ENCODE peak calls at places on chromosomes 2 and 18, in six cellular contexts. C is PC-9, M is GM23248, Y is neural progenitor cell, U is GM23338, D is PC-3. L is an unnamed sample. For H3F3A, the result is how much of the 10 kb centered on the place peaks cover.

GRCh38 chr2:27809761-27810241 is 38.3 kb downstream of the MRPL33 start:
- DNase-seq in C (peak), U (no peak), M (peak), Y (no peak), D (peak), L (no peak)

GRCh38 chr18:53153281-53153680 is 813.3 kb downstream of the DCC start:
- DNase-seq in C (no peak), D (peak), M (no peak), U (peak), Y (peak), L (no peak)

GRCh38 chr2:15594291-15595256 is 2.9 kb downstream of the DDX1 start:
- DNase-seq in U (no peak), M (peak), C (no peak), D (peak), Y (no peak), L (no peak)

GRCh38 chr2:222572761-222573174 is 83.1 kb downstream of the FARSB start:
- DNase-seq in M (peak), D (peak), U (no peak), Y (no peak), C (no peak), L (no peak)

GRCh38 chr18:57084331-57085298 is 62.3 kb upstream of the BOD1L2 start:
- DNase-seq in Y (peak), M (no peak), D (peak), C (no peak), U (no peak), L (peak)

GRCh38 chr2:191178066-191178701 is 27.4 kb upstream of the STAT4 start:
- DNase-seq in U (no peak), M (no peak), Y (no peak), C (no peak), D (no peak), L (no peak)

GRCh38 chr2:238459081-238459629 is 32.4 kb downstream of the ASB1 start:
- DNase-seq in Y (no peak), U (no peak), C (no peak), M (peak), D (no peak), L (no peak)

GRCh38 chr2:232438951-232439757 is 16.8 kb upstream of the ALPI start:
- DNase-seq in U (no peak), D (peak), M (no peak), C (no peak), Y (no peak), L (no peak)

GRCh38 chr2:152062130-152063091 is 36.4 kb downstream of the CACNB4 start:
- DNase-seq in U (no peak), C (no peak), D (no peak), M (peak), Y (no peak), L (no peak)

GRCh38 chr2:175400975-175401374 is 219.5 kb upstream of the ATP5MC3 start:
- DNase-seq in Y (no peak), C (no peak), U (no peak), M (no peak), D (no peak), L (no peak)

GRCh38 chr2:46983065-46983801 is 67.6 kb upstream of the MCFD2 start:
- DNase-seq in Y (no peak), U (no peak), C (peak), D (peak), M (peak), L (peak)

GRCh38 chr2:26298286-26298637 is 47.7 kb upstream of the SELENOI start:
- DNase-seq in U (peak), Y (peak), M (no peak), D (no peak), C (no peak), L (no peak)

GRCh38 chr2:47312504-47312875 is 90.5 kb upstream of the MSH2 start:
- DNase-seq in M (no peak), U (no peak), C (peak), Y (no peak), D (no peak), L (no peak)

GRCh38 chr2:84495539-84496146 is 20.7 kb upstream of the DNAH6 start:
- DNase-seq in M (peak), D (peak), U (peak), Y (peak), C (no peak), L (peak)

GRCh38 chr18:47263828-47264314 is 12.4 kb upstream of the SKOR2 start:
- DNase-seq in Y (peak), M (no peak), D (no peak), U (peak), C (no peak), L (no peak)

GRCh38 chr2:59734743-59735142 is 818.7 kb downstream of the BCL11A start:
- DNase-seq in Y (no peak), D (no peak), M (no peak), U (no peak), C (no peak), L (no peak)

GRCh38 chr2:84888401-84889276 is 7.8 kb upstream of the TRABD2A start:
- DNase-seq in Y (no peak), M (peak), U (no peak), C (no peak), D (no peak), L (peak)

GRCh38 chr2:229660951-229661350 is 53.4 kb downstream of the DNER start:
- DNase-seq in D (peak), Y (no peak), U (no peak), M (peak), C (no peak), L (no peak)

GRCh38 chr2:217604527-217605279 is 398.1 kb downstream of the TNS1 start:
- DNase-seq in M (no peak), Y (no peak), D (no peak), C (no peak), U (no peak), L (no peak)

GRCh38 chr2:56053679-56054078 is 130.1 kb upstream of the EFEMP1 start:
- DNase-seq in C (no peak), M (no peak), Y (peak), U (no peak), D (no peak), L (no peak)

GRCh38 chr2:71347517-71347916 is 15.9 kb downstream of the ZNF638 start:
- DNase-seq in M (peak), U (peak), D (peak), C (no peak), Y (peak), L (peak)

GRCh38 chr2:177265834-177266817 is 1.6 kb upstream of the NFE2L2 start:
- DNase-seq in D (no peak), M (peak), U (no peak), Y (no peak), C (peak), L (peak)

GRCh38 chr2:46232860-46233259 is 64.3 kb upstream of the EPAS1 start:
- DNase-seq in Y (no peak), M (peak), D (no peak), U (no peak), C (no peak), L (no peak)

GRCh38 chr18:1585881-1586488 is 681.3 kb downstream of the ADCYAP1 start:
- DNase-seq in D (peak), Y (peak), C (peak), M (peak), U (peak), L (peak)

GRCh38 chr2:69076601-69077000 is 63.6 kb downstream of the ANTXR1 start:
- DNase-seq in C (no peak), U (no peak), D (no peak), Y (no peak), M (no peak), L (no peak)

GRCh38 chr2:190328748-190329147 is 9.1 kb upstream of the HIBCH start:
- DNase-seq in C (no peak), D (peak), Y (no peak), M (peak), U (peak), L (no peak)

GRCh38 chr2:56542213-56542612 is 358.4 kb downstream of the CCDC85A start:
- DNase-seq in Y (no peak), C (no peak), M (no peak), D (no peak), U (no peak), L (no peak)

GRCh38 chr2:171334946-171335345 is 98.8 kb downstream of the METTL8 start:
- DNase-seq in Y (no peak), D (no peak), C (no peak), M (no peak), U (no peak), L (no peak)

GRCh38 chr18:7808992-7809391 is 241.9 kb downstream of the PTPRM start:
- DNase-seq in Y (no peak), C (no peak), D (no peak), U (peak), M (no peak), L (no peak)

GRCh38 chr2:11406492-11407381 is 59.2 kb downstream of the E2F6 start:
- DNase-seq in U (peak), M (peak), Y (no peak), C (no peak), D (peak), L (no peak)

GRCh38 chr2:136219341-136219740 is 101.4 kb upstream of the CXCR4 start:
- DNase-seq in C (no peak), M (no peak), D (no peak), Y (no peak), U (no peak), L (no peak)

GRCh38 chr2:28232267-28232666 is 160.4 kb upstream of the FOSL2 start:
- DNase-seq in U (no peak), C (no peak), M (peak), Y (no peak), D (peak), L (no peak)

GRCh38 chr2:21280793-21281192 is 157.0 kb downstream of the TDRD15 start:
- DNase-seq in C (no peak), M (no peak), U (no peak), D (no peak), Y (no peak), L (no peak)

GRCh38 chr2:62305421-62306176 is 109.7 kb downstream of the B3GNT2 start:
- DNase-seq in D (no peak), U (no peak), Y (no peak), M (peak), C (peak), L (no peak)

GRCh38 chr18:3207565-3207964 is 12.2 kb downstream of the MYOM1 start:
- DNase-seq in D (peak), Y (no peak), U (no peak), C (peak), M (peak), L (no peak)

GRCh38 chr18:24766376-24766775 is 305.9 kb downstream of the HRH4 start:
- DNase-seq in U (no peak), D (no peak), M (peak), Y (no peak), C (no peak), L (no peak)

GRCh38 chr2:23381084-23381483 is 3.9 kb upstream of the KLHL29 start:
- DNase-seq in M (peak), D (peak), U (no peak), C (peak), Y (no peak), L (no peak)

GRCh38 chr2:224171226-224171625 is 132.1 kb upstream of the SERPINE2 start:
- DNase-seq in U (no peak), C (no peak), D (no peak), Y (no peak), M (no peak), L (no peak)

GRCh38 chr2:215423928-215424540 is 11.8 kb downstream of the FN1 start:
- DNase-seq in Y (no peak), M (peak), D (no peak), C (no peak), U (no peak), L (no peak)
- H3F3A ChIP-seq in Y (under half), M (half or more), D (under half), C (under half), U (under half), L (under half)

DNA sequence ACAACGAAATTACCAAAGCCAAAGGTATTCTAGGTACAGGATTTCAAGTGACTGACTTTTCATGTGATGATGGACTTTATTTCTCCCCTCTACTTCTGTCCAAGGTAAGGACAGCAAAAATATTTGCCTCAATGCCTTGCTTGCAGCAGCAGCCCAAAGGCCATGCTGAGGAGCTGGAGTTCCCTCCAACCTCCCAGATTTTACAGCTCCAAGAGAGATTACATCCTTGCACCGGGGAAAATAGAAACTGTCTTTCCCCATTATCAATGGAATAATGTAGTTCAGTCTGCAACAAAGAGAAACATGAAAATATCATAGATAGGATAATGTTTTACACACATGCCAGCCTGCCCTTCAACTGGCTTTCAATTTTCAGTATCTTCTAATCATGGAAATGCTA is 13.5 kb downstream of the HSPD1 start:
- DNase-seq in U (no peak), Y (no peak), D (no peak), M (no peak), C (no peak), L (no peak)
- H3F3A ChIP-seq in U (half or more), Y (half or more), D (under half), M (half or more), C (half or more), L (half or more)

GRCh38 chr2:36433311-36434217 is 78.0 kb downstream of the CRIM1 start:
- DNase-seq in D (peak), Y (peak), M (peak), U (no peak), C (no peak), L (no peak)
- H3F3A ChIP-seq in D (under half), Y (under half), M (half or more), U (under half), C (under half), L (under half)

GRCh38 chr18:63137999-63138448 is 181.5 kb downstream of the BCL2 start:
- DNase-seq in U (no peak), M (no peak), D (no peak), Y (no peak), C (no peak), L (peak)
- H3F3A ChIP-seq in U (under half), M (under half), D (under half), Y (under half), C (under half), L (under half)

L was measured in MM.1S.